ENCODE peak calls at places on chromosomes 13 and 19, in eight cellular contexts. K is anterior cingulate cortex; Y is naive thymus-derived CD8-positive, alpha-beta T cell; M is HuH-7.5; C is osteocyte; R is nucleus accumbens; O is mucosa of gallbladder; G is MCF 10A. P is an unnamed sample.

GRCh38 chr13:87680298-87680697 is 9.1 kb downstream of the SLITRK5 start:
- DNase-seq in K (no peak), Y (no peak), O (no peak), M (no peak), R (no peak), C (no peak), G (peak), P (no peak)

GRCh38 chr19:309206-309565 is 18.0 kb upstream of the PLPP2 start:
- DNase-seq in R (no peak), G (no peak), M (no peak), O (no peak), Y (no peak), K (no peak), C (no peak), P (peak)

GRCh38 chr13:99528547-99528946 is 27.3 kb downstream of the TM9SF2 start:
- DNase-seq in M (no peak), O (no peak), R (no peak), Y (peak), K (no peak), G (peak), C (no peak), P (no peak)

GRCh38 chr19:47518139-47518538 is 3.3 kb upstream of the NAPA start:
- DNase-seq in G (no peak), C (no peak), M (no peak), Y (peak), O (no peak), K (no peak), R (no peak), P (no peak)

GRCh38 chr13:19155321-19155861 is 26.2 kb downstream of the TUBA3C start:
- DNase-seq in K (no peak), R (no peak), C (no peak), Y (no peak), O (no peak), G (no peak), M (no peak), P (no peak)

GRCh38 chr19:824885-825284 is 2.8 kb upstream of the AZU1 start:
- DNase-seq in C (no peak), O (no peak), Y (no peak), K (no peak), G (no peak), M (no peak), R (no peak), P (peak)

GRCh38 chr19:422213-422916 is 13.4 kb upstream of the C2CD4C start:
- DNase-seq in M (no peak), G (no peak), O (no peak), C (no peak), R (no peak), K (no peak), Y (no peak), P (no peak)

GRCh38 chr19:10450853-10451609 is 30.7 kb downstream of the PDE4A start:
- DNase-seq in C (no peak), Y (no peak), R (no peak), K (no peak), M (no peak), G (peak), O (no peak), P (no peak)

GRCh38 chr19:13526552-13526951 is 20.3 kb upstream of the CACNA1A start:
- DNase-seq in Y (no peak), K (no peak), O (no peak), C (no peak), R (no peak), M (no peak), G (peak), P (no peak)

GRCh38 chr19:49502866-49503581 is 6.8 kb downstream of the RPS11 start:
- DNase-seq in M (peak), Y (peak), K (no peak), R (no peak), C (no peak), G (peak), O (no peak), P (no peak)

GRCh38 chr13:43663474-43664090 is 123.2 kb downstream of the ENOX1 start:
- DNase-seq in C (no peak), R (no peak), K (no peak), Y (no peak), O (no peak), G (peak), M (no peak), P (no peak)

GRCh38 chr19:18999896-19000620 is 33.3 kb downstream of the SUGP2 start:
- DNase-seq in Y (no peak), R (no peak), K (no peak), M (peak), C (no peak), G (peak), O (no peak), P (no peak)